ENCODE peak calls at places on chromosomes 3 and 15, in six cellular contexts. K is K562, Z is HepG2, I is H1, M is HCT116, X is GM12878. O is an unnamed sample. For H3K9me3, the result is how much of the 10 kb centered on the place peaks cover.

GRCh38 chr15:34358367-34358766 is 8.6 kb downstream of the LPCAT4 start:
- DNase-seq in I (no peak), K (no peak), M (no peak), X (no peak), Z (no peak), O (no peak)

GRCh38 chr15:77869021-77869895 is 208.3 kb downstream of the TBC1D2B start:
- DNase-seq in I (no peak), M (no peak), K (no peak), Z (no peak), X (no peak), O (no peak)

GRCh38 chr3:119279101-119279554 is 15.1 kb upstream of the ARHGAP31 start:
- DNase-seq in K (no peak), I (no peak), M (no peak), X (no peak), Z (no peak), O (no peak)

GRCh38 chr3:37944243-37944955 is 46.2 kb upstream of the VILL start:
- DNase-seq in M (no peak), I (no peak), X (no peak), Z (no peak), K (no peak), O (no peak)

GRCh38 chr3:149134560-149134959 is 5.1 kb downstream of the HPS3 start:
- DNase-seq in K (no peak), X (no peak), Z (no peak), M (no peak), I (no peak), O (no peak)

GRCh38 chr3:58529516-58530353 is 7.3 kb downstream of the ACOX2 start:
- DNase-seq in I (peak), Z (peak), K (peak), M (peak), X (no peak), O (peak)

GRCh38 chr3:66475386-66476020 is 25.3 kb downstream of the LRIG1 start:
- DNase-seq in I (no peak), X (no peak), K (no peak), M (no peak), Z (peak), O (no peak)

GRCh38 chr15:37135225-37135624 is 34.9 kb upstream of the MEIS2 start:
- DNase-seq in I (no peak), M (peak), K (peak), X (no peak), Z (no peak), O (no peak)

GRCh38 chr3:60192297-60193114 is 1058.7 kb downstream of the FHIT start:
- DNase-seq in I (no peak), Z (no peak), X (peak), M (no peak), K (peak), O (no peak)

GRCh38 chr3:124282751-124283643 is 291.1 kb upstream of the ROPN1 start:
- DNase-seq in K (no peak), X (no peak), Z (no peak), I (no peak), M (no peak), O (no peak)

GRCh38 chr3:53242642-53243041 is 13.2 kb downstream of the TKT start:
- DNase-seq in Z (no peak), K (no peak), M (no peak), I (no peak), X (no peak), O (no peak)

GRCh38 chr15:99958426-99959097 is 225.3 kb upstream of the LYSMD4 start:
- DNase-seq in K (no peak), Z (no peak), I (no peak), X (no peak), M (no peak), O (no peak)

GRCh38 chr15:99963976-99964375 is 230.7 kb upstream of the LYSMD4 start:
- DNase-seq in X (no peak), M (no peak), Z (no peak), I (no peak), K (no peak), O (no peak)

GRCh38 chr15:99963096-99963825 is 230.0 kb upstream of the LYSMD4 start:
- DNase-seq in K (no peak), Z (no peak), M (no peak), I (no peak), X (no peak), O (no peak)

GRCh38 chr15:99962006-99962561 is 228.8 kb upstream of the LYSMD4 start:
- DNase-seq in K (no peak), Z (no peak), M (no peak), X (no peak), I (no peak), O (no peak)

DNA sequence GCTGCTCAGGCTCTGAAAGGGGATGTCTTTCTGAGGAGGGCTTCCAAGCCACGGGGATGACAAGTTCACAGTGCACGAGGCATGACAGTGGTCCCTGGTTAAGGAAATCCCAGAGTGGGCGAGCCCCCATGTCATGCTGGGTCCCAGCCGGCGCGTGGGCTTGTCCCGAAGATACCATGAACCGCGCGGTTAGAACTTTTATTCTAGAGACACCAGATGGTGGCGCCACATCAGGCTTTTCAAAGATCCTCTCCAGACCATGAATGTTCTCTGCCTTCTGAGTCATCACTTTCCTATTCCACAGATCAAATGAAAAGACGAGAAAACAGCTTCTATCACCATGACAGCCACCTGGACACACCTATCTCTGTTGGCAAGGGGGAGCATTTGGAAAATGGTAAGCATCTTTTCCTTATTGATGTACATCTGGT is 227.8 kb upstream of the LYSMD4 start:
- DNase-seq in K (peak), M (peak), X (no peak), Z (no peak), I (no peak), O (no peak)
- TF ChIP-seq ZNF274 in K (no peak), M (no peak), X (no peak), Z (no peak), I (no peak), O (no peak)

DNA sequence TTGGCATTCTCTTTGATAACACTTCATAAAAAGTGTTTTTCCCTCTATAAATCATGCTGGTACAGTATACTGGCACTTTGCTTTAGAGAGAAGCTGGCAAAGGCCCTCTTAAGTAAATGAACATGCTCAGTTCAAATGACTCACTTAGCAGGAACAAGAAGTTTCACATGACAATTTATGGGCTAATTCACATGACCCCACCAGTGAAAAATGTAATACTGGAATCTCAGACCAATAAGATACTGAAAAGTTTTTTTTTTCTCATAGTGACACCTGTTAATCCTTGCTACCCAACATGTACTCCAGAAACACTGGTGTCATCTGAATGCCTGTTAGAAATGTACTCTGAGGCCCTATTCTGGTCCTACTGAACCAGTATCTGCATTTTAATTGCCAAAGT is 13.9 kb downstream of the BTBD1 start:
- DNase-seq in X (no peak), I (no peak), M (no peak), K (no peak), Z (no peak), O (no peak)
- H3K9ac ChIP-seq in X (no peak), I (no peak), M (no peak), K (no peak), Z (no peak), O (no peak)

DNA sequence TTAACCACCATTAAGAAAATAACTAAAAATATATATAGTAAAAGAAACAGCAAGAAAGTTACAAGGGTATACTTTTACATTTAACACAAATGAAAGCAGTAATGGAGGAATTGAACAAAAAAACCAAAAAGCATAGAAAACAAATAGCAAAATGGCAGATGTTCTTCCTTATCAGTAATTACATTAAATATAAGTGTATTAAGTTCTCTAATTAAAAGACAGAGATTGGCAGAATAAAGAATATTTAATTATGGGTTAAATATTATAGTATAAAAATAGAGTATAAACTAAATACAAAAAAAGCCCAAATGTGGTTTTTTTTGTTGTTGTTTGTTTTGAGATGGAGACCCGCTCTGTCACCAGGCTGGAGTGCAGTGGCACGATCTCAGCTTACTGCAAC is 20.5 kb downstream of the EHHADH start:
- DNase-seq in M (no peak), Z (no peak), K (no peak), X (no peak), I (no peak), O (no peak)
- H3K9me3 ChIP-seq in M (under half), Z (under half), K (under half), X (under half), I (under half), O (under half)

GRCh38 chr15:74307827-74308642 is 59.4 kb downstream of the CYP11A1 start:
- DNase-seq in Z (peak), I (no peak), M (peak), X (no peak), K (peak), O (no peak)
- TF ChIP-seq ZNF274 in Z (no peak), I (no peak), M (no peak), X (no peak), K (no peak), O (no peak)

GRCh38 chr15:70153948-70154439 is 56.3 kb upstream of the TLE3 start:
- DNase-seq in M (no peak), Z (no peak), X (no peak), I (no peak), K (no peak), O (no peak)
- H3K9ac ChIP-seq in M (no peak), Z (no peak), X (no peak), I (no peak), K (no peak), O (peak)